ENCODE peak calls at places on chromosomes 2 and 18, in six cellular contexts. U, S, P, I, R and E are unnamed samples.

GRCh38 chr2:43481927-43482542 is 113.8 kb downstream of the THADA start:
- DNase-seq in P (no peak), I (no peak), U (no peak), R (no peak), S (no peak), E (no peak)

GRCh38 chr18:50507120-50507590 is 52.7 kb upstream of the MAPK4 start:
- DNase-seq in P (no peak), U (peak), I (peak), S (peak), R (no peak), E (no peak)

GRCh38 chr2:25431604-25432003 is 89.9 kb upstream of the DNMT3A start:
- DNase-seq in U (no peak), P (no peak), S (no peak), R (no peak), I (no peak), E (no peak)

GRCh38 chr2:46277470-46278190 is 19.6 kb upstream of the EPAS1 start:
- DNase-seq in U (no peak), S (no peak), I (no peak), P (no peak), R (no peak), E (no peak)

GRCh38 chr18:43526436-43527150 is 249.3 kb upstream of the SYT4 start:
- DNase-seq in S (no peak), R (no peak), P (no peak), U (no peak), I (no peak), E (no peak)

GRCh38 chr2:216192181-216192580 is 83.0 kb downstream of the XRCC5 start:
- DNase-seq in U (no peak), R (no peak), I (no peak), P (no peak), S (no peak), E (no peak)

GRCh38 chr2:146734042-146734715 is 1110.7 kb upstream of the ACVR2A start:
- DNase-seq in P (no peak), U (peak), I (peak), S (peak), R (peak), E (peak)

GRCh38 chr2:177606636-177607035 is 214.1 kb downstream of the AGPS start:
- DNase-seq in S (no peak), U (no peak), R (no peak), I (no peak), P (no peak), E (no peak)

GRCh38 chr2:39024833-39025232 is 96.0 kb downstream of the SOS1 start:
- DNase-seq in S (no peak), R (no peak), U (no peak), P (no peak), I (no peak), E (peak)

GRCh38 chr2:162890690-162891311 is 52.2 kb upstream of the KCNH7 start:
- DNase-seq in R (peak), U (peak), P (peak), I (peak), S (peak), E (peak)

GRCh38 chr2:104654813-104655212 is 199.1 kb upstream of the POU3F3 start:
- DNase-seq in S (no peak), U (no peak), R (no peak), P (no peak), I (no peak), E (no peak)

GRCh38 chr2:190205643-190206042 is 114.0 kb downstream of the HIBCH start:
- DNase-seq in U (no peak), P (no peak), I (no peak), R (no peak), S (no peak), E (no peak)